ENCODE peak calls at places on chromosomes 4 and X, in eight cellular contexts. One of them, this sample, is unnamed.

GRCh38 chrX:148322906-148323305 is 177.5 kb upstream of the AFF2 start:
- DNase-seq in testis: no peak
- DNase-seq in tibial artery: no peak
- DNase-seq in right lobe of liver: no peak
- DNase-seq in dorsolateral prefrontal cortex: no peak
- DNase-seq in BJ: no peak
- DNase-seq in cardiac muscle cell: no peak
- DNase-seq in aorta: no peak
- DNase-seq in this sample: no peak

GRCh38 chr4:61511716-61512488 is 311.8 kb downstream of the ADGRL3 start:
- DNase-seq in testis: no peak
- DNase-seq in tibial artery: no peak
- DNase-seq in right lobe of liver: no peak
- DNase-seq in dorsolateral prefrontal cortex: no peak
- DNase-seq in BJ: no peak
- DNase-seq in cardiac muscle cell: no peak
- DNase-seq in aorta: no peak
- DNase-seq in this sample: no peak

GRCh38 chrX:115650916-115651315 is 89.9 kb downstream of the PLS3 start:
- DNase-seq in testis: peak; percentile 34
- DNase-seq in tibial artery: no peak
- DNase-seq in right lobe of liver: no peak
- DNase-seq in dorsolateral prefrontal cortex: no peak
- DNase-seq in BJ: no peak
- DNase-seq in cardiac muscle cell: peak; percentile 53
- DNase-seq in aorta: no peak
- DNase-seq in this sample: no peak

GRCh38 chrX:6226053-6226645 is 2.5 kb downstream of the NLGN4X start:
- DNase-seq in testis: peak; percentile 14
- DNase-seq in tibial artery: no peak
- DNase-seq in right lobe of liver: peak; percentile 52
- DNase-seq in dorsolateral prefrontal cortex: no peak
- DNase-seq in BJ: no peak
- DNase-seq in cardiac muscle cell: peak; percentile 65
- DNase-seq in aorta: no peak
- DNase-seq in this sample: no peak

GRCh38 chr4:6177587-6178197 is 22.7 kb downstream of the JAKMIP1 start:
- DNase-seq in testis: peak; percentile 64
- DNase-seq in tibial artery: no peak
- DNase-seq in right lobe of liver: no peak
- DNase-seq in dorsolateral prefrontal cortex: no peak
- DNase-seq in BJ: no peak
- DNase-seq in cardiac muscle cell: no peak
- DNase-seq in aorta: no peak
- DNase-seq in this sample: no peak

GRCh38 chr4:38387348-38387747 is 276.7 kb upstream of the KLF3 start:
- DNase-seq in testis: peak; percentile 75
- DNase-seq in tibial artery: peak; percentile 88
- DNase-seq in right lobe of liver: peak; percentile 67
- DNase-seq in dorsolateral prefrontal cortex: peak; percentile 27
- DNase-seq in BJ: no peak
- DNase-seq in cardiac muscle cell: peak; percentile 29
- DNase-seq in aorta: peak; percentile 87
- DNase-seq in this sample: no peak

GRCh38 chr4:187380181-187380581 is 615.4 kb upstream of the ZFP42 start:
- DNase-seq in testis: no peak
- DNase-seq in tibial artery: no peak
- DNase-seq in right lobe of liver: no peak
- DNase-seq in dorsolateral prefrontal cortex: no peak
- DNase-seq in BJ: no peak
- DNase-seq in cardiac muscle cell: peak; percentile 22
- DNase-seq in aorta: no peak
- DNase-seq in this sample: no peak

GRCh38 chrX:71911023-71911730 is 532 bp downstream of the NHSL2 start:
- DNase-seq in testis: peak; percentile 25
- DNase-seq in tibial artery: no peak
- DNase-seq in right lobe of liver: no peak
- DNase-seq in dorsolateral prefrontal cortex: no peak
- DNase-seq in BJ: no peak
- DNase-seq in cardiac muscle cell: peak; percentile 71
- DNase-seq in aorta: no peak
- DNase-seq in this sample: no peak

GRCh38 chr4:24912252-24913098 is at the start of gene CCDC149:
- DNase-seq in testis: peak; percentile 64
- DNase-seq in tibial artery: peak; percentile 48
- DNase-seq in right lobe of liver: peak; percentile 92
- DNase-seq in dorsolateral prefrontal cortex: peak; percentile 39
- DNase-seq in BJ: no peak
- DNase-seq in cardiac muscle cell: peak; percentile 83
- DNase-seq in aorta: peak; percentile 73
- DNase-seq in this sample: no peak

GRCh38 chr4:1029536-1029935 is 18.1 kb downstream of the FGFRL1 start:
- DNase-seq in testis: no peak
- DNase-seq in tibial artery: no peak
- DNase-seq in right lobe of liver: no peak
- DNase-seq in dorsolateral prefrontal cortex: no peak
- DNase-seq in BJ: no peak
- DNase-seq in cardiac muscle cell: no peak
- DNase-seq in aorta: no peak
- DNase-seq in this sample: no peak

GRCh38 chr4:25449270-25449669 is 72.2 kb downstream of the ANAPC4 start:
- DNase-seq in testis: no peak
- DNase-seq in tibial artery: no peak
- DNase-seq in right lobe of liver: no peak
- DNase-seq in dorsolateral prefrontal cortex: no peak
- DNase-seq in BJ: no peak
- DNase-seq in cardiac muscle cell: no peak
- DNase-seq in aorta: no peak
- DNase-seq in this sample: no peak

GRCh38 chrX:37846141-37846540 is 1.2 kb downstream of the DYNLT3 start:
- DNase-seq in testis: no peak
- DNase-seq in tibial artery: no peak
- DNase-seq in right lobe of liver: no peak
- DNase-seq in dorsolateral prefrontal cortex: no peak
- DNase-seq in BJ: no peak
- DNase-seq in cardiac muscle cell: peak; percentile 28
- DNase-seq in aorta: no peak
- DNase-seq in this sample: no peak

GRCh38 chrX:40661489-40661888 is 14.1 kb upstream of the CXorf38 start:
- DNase-seq in testis: no peak
- DNase-seq in tibial artery: no peak
- DNase-seq in right lobe of liver: no peak
- DNase-seq in dorsolateral prefrontal cortex: no peak
- DNase-seq in BJ: no peak
- DNase-seq in cardiac muscle cell: no peak
- DNase-seq in aorta: no peak
- DNase-seq in this sample: no peak

GRCh38 chrX:56729152-56729557 is at the start of gene NBDY:
- DNase-seq in testis: peak; percentile 77
- DNase-seq in tibial artery: peak; percentile 21
- DNase-seq in right lobe of liver: peak; percentile 55
- DNase-seq in dorsolateral prefrontal cortex: peak; percentile 49
- DNase-seq in BJ: no peak
- DNase-seq in cardiac muscle cell: peak; percentile 58
- DNase-seq in aorta: peak; percentile 54
- DNase-seq in this sample: no peak

GRCh38 chrX:101764538-101764937 is 104.9 kb upstream of the ARMCX2 start:
- DNase-seq in testis: no peak
- DNase-seq in tibial artery: no peak
- DNase-seq in right lobe of liver: no peak
- DNase-seq in dorsolateral prefrontal cortex: no peak
- DNase-seq in BJ: no peak
- DNase-seq in cardiac muscle cell: no peak
- DNase-seq in aorta: no peak
- DNase-seq in this sample: no peak

DNA sequence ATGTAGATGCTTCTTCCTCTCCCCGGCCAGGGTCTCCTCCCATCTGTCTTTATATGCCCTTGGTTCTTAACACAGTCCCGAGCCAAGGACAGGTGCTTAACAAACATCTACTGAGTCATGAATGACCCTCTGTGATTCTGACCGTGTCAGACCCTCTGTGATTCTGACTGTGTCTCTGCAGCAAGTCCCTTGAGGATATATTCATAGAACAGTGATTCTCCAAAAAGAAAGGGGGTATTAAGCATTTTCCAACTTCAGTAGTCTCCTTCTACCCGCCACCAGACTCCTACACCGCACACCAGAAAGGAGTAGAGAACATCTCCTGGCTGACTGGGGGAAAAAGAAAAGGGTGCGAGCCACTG is 13.6 kb downstream of the ACSL1 start:
- DNase-seq in testis: no peak
- DNase-seq in tibial artery: no peak
- DNase-seq in right lobe of liver: no peak
- DNase-seq in dorsolateral prefrontal cortex: no peak
- DNase-seq in BJ: no peak
- DNase-seq in cardiac muscle cell: no peak
- DNase-seq in aorta: no peak
- DNase-seq in this sample: no peak
- H3K4me3 ChIP-seq in testis: no peak overlapping the region
- H3K4me3 ChIP-seq in tibial artery: no peak overlapping the region
- H3K4me3 ChIP-seq in right lobe of liver: peak overlapping the region; percentile 25
- H3K4me3 ChIP-seq in dorsolateral prefrontal cortex: no peak overlapping the region
- H3K4me3 ChIP-seq in BJ: no peak overlapping the region
- H3K4me3 ChIP-seq in cardiac muscle cell: no peak overlapping the region
- H3K4me3 ChIP-seq in aorta: no peak overlapping the region
- H3K4me3 ChIP-seq in this sample: no peak overlapping the region

DNA sequence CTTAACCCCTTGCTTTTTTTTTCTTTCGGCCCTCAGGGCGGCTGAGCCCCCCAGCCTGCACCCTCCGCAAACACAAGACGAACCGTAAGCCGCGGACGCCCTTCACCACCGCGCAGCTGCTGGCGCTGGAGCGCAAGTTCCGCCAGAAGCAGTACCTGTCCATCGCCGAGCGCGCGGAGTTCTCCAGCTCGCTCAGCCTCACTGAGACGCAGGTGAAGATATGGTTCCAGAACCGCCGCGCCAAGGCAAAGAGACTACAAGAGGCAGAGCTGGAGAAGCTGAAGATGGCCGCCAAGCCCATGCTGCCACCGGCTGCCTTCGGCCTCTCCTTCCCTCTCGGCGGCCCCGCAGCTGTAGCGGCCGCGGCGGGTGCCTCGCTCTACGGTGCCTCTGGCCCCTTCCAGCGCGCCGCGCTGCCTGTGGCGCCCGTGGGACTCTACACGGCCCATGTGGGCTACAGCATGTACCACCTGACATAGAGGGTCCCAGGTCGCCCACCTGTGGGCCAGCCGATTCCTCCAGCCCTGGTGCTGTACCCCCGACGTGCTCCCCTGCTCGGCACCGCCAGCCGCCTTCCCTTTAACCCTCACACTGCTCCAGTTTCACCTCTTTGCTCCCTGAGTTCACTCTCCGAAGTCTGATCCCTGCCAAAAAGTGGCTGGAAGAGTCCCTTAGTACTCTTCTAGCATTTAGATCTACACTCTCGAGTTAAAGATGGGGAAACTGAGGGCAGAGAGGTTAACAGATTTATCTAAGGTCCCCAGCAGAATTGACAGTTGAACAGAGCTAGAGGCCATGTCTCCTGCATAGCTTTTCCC is 3.4 kb downstream of the MSX1 start:
- DNase-seq in testis: no peak
- DNase-seq in tibial artery: no peak
- DNase-seq in right lobe of liver: no peak
- DNase-seq in dorsolateral prefrontal cortex: no peak
- DNase-seq in BJ: no peak
- DNase-seq in cardiac muscle cell: no peak
- DNase-seq in aorta: no peak
- DNase-seq in this sample: no peak
- H3K27me3 ChIP-seq in testis: peaks cover 4% of the 10 kb centered on the region
- H3K27me3 ChIP-seq in tibial artery: peaks cover 89% of the 10 kb centered on the region
- H3K27me3 ChIP-seq in right lobe of liver: peaks cover 81% of the 10 kb centered on the region
- H3K27me3 ChIP-seq in dorsolateral prefrontal cortex: peaks cover 94% of the 10 kb centered on the region
- H3K27me3 ChIP-seq in BJ: peaks cover 8% of the 10 kb centered on the region
- H3K27me3 ChIP-seq in cardiac muscle cell: peaks cover 94% of the 10 kb centered on the region
- H3K27me3 ChIP-seq in aorta: no peaks in the 10 kb centered on the region
- H3K27me3 ChIP-seq in this sample: peaks cover 93% of the 10 kb centered on the region

DNA sequence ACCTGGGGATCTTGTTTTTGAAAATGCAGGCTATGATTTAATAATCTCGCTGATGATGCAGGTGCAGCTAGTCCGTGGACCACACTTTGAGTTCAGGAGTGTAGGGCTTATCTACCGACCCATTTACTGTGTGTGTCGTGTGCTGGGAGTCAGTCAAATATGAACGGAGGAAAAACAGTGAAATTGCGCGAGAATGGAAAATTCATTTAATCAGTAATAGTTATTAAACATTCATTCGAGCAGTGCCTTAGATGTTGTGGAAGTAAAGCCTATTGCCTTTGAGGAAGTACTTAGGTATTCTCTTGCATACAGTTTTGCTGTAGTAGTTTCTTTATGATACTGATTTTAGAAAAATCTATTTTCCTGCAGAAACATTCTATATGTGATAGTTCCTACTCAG is 725 bp downstream of the RAB33B start:
- DNase-seq in testis: no peak
- DNase-seq in tibial artery: no peak
- DNase-seq in right lobe of liver: no peak
- DNase-seq in dorsolateral prefrontal cortex: no peak
- DNase-seq in BJ: no peak
- DNase-seq in cardiac muscle cell: no peak
- DNase-seq in aorta: no peak
- DNase-seq in this sample: no peak
- H3K4me3 ChIP-seq in testis: peak overlapping the region; percentile 93
- H3K4me3 ChIP-seq in tibial artery: peak overlapping the region; percentile 82
- H3K4me3 ChIP-seq in right lobe of liver: peak overlapping the region; percentile 76
- H3K4me3 ChIP-seq in dorsolateral prefrontal cortex: peak overlapping the region; percentile 68
- H3K4me3 ChIP-seq in BJ: peak overlapping the region; percentile 85
- H3K4me3 ChIP-seq in cardiac muscle cell: peak overlapping the region; percentile 93
- H3K4me3 ChIP-seq in aorta: peak overlapping the region; percentile 23
- H3K4me3 ChIP-seq in this sample: peak overlapping the region; percentile 67

GRCh38 chr4:4871267-4872147 is 12.0 kb downstream of the MSX1 start:
- DNase-seq in testis: no peak
- DNase-seq in tibial artery: no peak
- DNase-seq in right lobe of liver: no peak
- DNase-seq in dorsolateral prefrontal cortex: no peak
- DNase-seq in BJ: no peak
- DNase-seq in cardiac muscle cell: no peak
- DNase-seq in aorta: no peak
- DNase-seq in this sample: no peak
- H3K27me3 ChIP-seq in testis: no peaks in the 10 kb centered on the region
- H3K27me3 ChIP-seq in tibial artery: peaks cover 97% of the 10 kb centered on the region
- H3K27me3 ChIP-seq in right lobe of liver: peaks cover 38% of the 10 kb centered on the region
- H3K27me3 ChIP-seq in dorsolateral prefrontal cortex: peaks cover 97% of the 10 kb centered on the region
- H3K27me3 ChIP-seq in BJ: peaks cover 62% of the 10 kb centered on the region
- H3K27me3 ChIP-seq in cardiac muscle cell: peaks cover 99% of the 10 kb centered on the region
- H3K27me3 ChIP-seq in aorta: no peaks in the 10 kb centered on the region
- H3K27me3 ChIP-seq in this sample: peaks cover 85% of the 10 kb centered on the region